ENCODE peak calls at places on chromosomes 6 and 20, in five cellular contexts. One of them, this sample, is unnamed. For H3K4me1 and H3K9me3, the result is how much of the 10 kb centered on the place peaks cover.

GRCh38 chr6:18091382-18091781 is 31.1 kb downstream of the NHLRC1 start:
- DNase-seq in suprapubic skin: no peak
- DNase-seq in transverse colon: no peak
- DNase-seq in OCI-LY7: no peak
- DNase-seq in pancreas: no peak
- DNase-seq in this sample: peak

GRCh38 chr6:408599-409102 is 17.1 kb downstream of the IRF4 start:
- DNase-seq in OCI-LY7: peak
- DNase-seq in pancreas: peak
- DNase-seq in transverse colon: no peak
- DNase-seq in suprapubic skin: no peak
- DNase-seq in this sample: peak

GRCh38 chr6:54624216-54624615 is 222.4 kb upstream of the FAM83B start:
- DNase-seq in pancreas: no peak
- DNase-seq in OCI-LY7: no peak
- DNase-seq in transverse colon: no peak
- DNase-seq in suprapubic skin: no peak
- DNase-seq in this sample: no peak

GRCh38 chr20:21125072-21125848 is 622 bp upstream of the KIZ start:
- DNase-seq in OCI-LY7: no peak
- DNase-seq in suprapubic skin: no peak
- DNase-seq in transverse colon: peak
- DNase-seq in pancreas: peak
- DNase-seq in this sample: peak

GRCh38 chr6:153090241-153090930 is 40.7 kb downstream of the RGS17 start:
- DNase-seq in OCI-LY7: no peak
- DNase-seq in suprapubic skin: no peak
- DNase-seq in transverse colon: no peak
- DNase-seq in pancreas: no peak
- DNase-seq in this sample: no peak

GRCh38 chr20:58481541-58482021 is 33.6 kb downstream of the APCDD1L start:
- DNase-seq in pancreas: no peak
- DNase-seq in OCI-LY7: peak
- DNase-seq in suprapubic skin: peak
- DNase-seq in transverse colon: peak
- DNase-seq in this sample: peak

GRCh38 chr6:126112171-126112632 is 125.9 kb downstream of the TRMT11 start:
- DNase-seq in pancreas: no peak
- DNase-seq in suprapubic skin: no peak
- DNase-seq in transverse colon: no peak
- DNase-seq in OCI-LY7: no peak
- DNase-seq in this sample: no peak

GRCh38 chr6:56040875-56041274 is 165.5 kb upstream of the BMP5 start:
- DNase-seq in OCI-LY7: no peak
- DNase-seq in pancreas: no peak
- DNase-seq in suprapubic skin: no peak
- DNase-seq in transverse colon: no peak
- DNase-seq in this sample: no peak

GRCh38 chr20:53872561-53873248 is 197.7 kb downstream of the BCAS1 start:
- DNase-seq in suprapubic skin: no peak
- DNase-seq in pancreas: no peak
- DNase-seq in transverse colon: no peak
- DNase-seq in OCI-LY7: peak
- DNase-seq in this sample: no peak

GRCh38 chr20:19096847-19097246 is 115.6 kb upstream of the SLC24A3 start:
- DNase-seq in suprapubic skin: no peak
- DNase-seq in transverse colon: no peak
- DNase-seq in OCI-LY7: no peak
- DNase-seq in pancreas: no peak
- DNase-seq in this sample: no peak

GRCh38 chr6:11598687-11599086 is 61.1 kb downstream of the TMEM170B start:
- DNase-seq in pancreas: no peak
- DNase-seq in suprapubic skin: no peak
- DNase-seq in OCI-LY7: no peak
- DNase-seq in transverse colon: no peak
- DNase-seq in this sample: no peak

GRCh38 chr20:46894971-46895905 is 595 bp downstream of the EYA2 start:
- DNase-seq in pancreas: no peak
- DNase-seq in OCI-LY7: no peak
- DNase-seq in suprapubic skin: no peak
- DNase-seq in transverse colon: peak
- DNase-seq in this sample: no peak

GRCh38 chr6:163442336-163442735 is 27.8 kb downstream of the QKI start:
- DNase-seq in transverse colon: no peak
- DNase-seq in OCI-LY7: no peak
- DNase-seq in pancreas: no peak
- DNase-seq in suprapubic skin: no peak
- DNase-seq in this sample: no peak

GRCh38 chr6:1702580-1703051 is 92.9 kb downstream of the FOXC1 start:
- DNase-seq in OCI-LY7: no peak
- DNase-seq in pancreas: no peak
- DNase-seq in transverse colon: no peak
- DNase-seq in suprapubic skin: no peak
- DNase-seq in this sample: no peak

GRCh38 chr6:113412589-113413367 is 444.4 kb upstream of the MARCKS start:
- DNase-seq in OCI-LY7: no peak
- DNase-seq in transverse colon: no peak
- DNase-seq in pancreas: no peak
- DNase-seq in suprapubic skin: no peak
- DNase-seq in this sample: no peak

GRCh38 chr6:12637960-12638641 is 78.5 kb upstream of the PHACTR1 start:
- DNase-seq in OCI-LY7: peak
- DNase-seq in transverse colon: peak
- DNase-seq in suprapubic skin: no peak
- DNase-seq in pancreas: peak
- DNase-seq in this sample: peak

GRCh38 chr6:109473120-109473519 is 9.9 kb downstream of the ZBTB24 start:
- DNase-seq in suprapubic skin: no peak
- DNase-seq in OCI-LY7: no peak
- DNase-seq in transverse colon: no peak
- DNase-seq in pancreas: no peak
- DNase-seq in this sample: no peak

GRCh38 chr6:111870054-111870750 is 3.0 kb downstream of the FYN start:
- DNase-seq in OCI-LY7: peak
- DNase-seq in pancreas: no peak
- DNase-seq in suprapubic skin: no peak
- DNase-seq in transverse colon: no peak
- DNase-seq in this sample: no peak

GRCh38 chr6:168195712-168196111 is 116.7 kb upstream of the FRMD1 start:
- DNase-seq in pancreas: no peak
- DNase-seq in transverse colon: no peak
- DNase-seq in OCI-LY7: no peak
- DNase-seq in suprapubic skin: peak
- DNase-seq in this sample: no peak

GRCh38 chr20:15220009-15220656 is 882.7 kb upstream of the FLRT3 start:
- DNase-seq in pancreas: no peak
- DNase-seq in OCI-LY7: no peak
- DNase-seq in suprapubic skin: no peak
- DNase-seq in transverse colon: no peak
- DNase-seq in this sample: no peak

GRCh38 chr6:42968126-42968701 is 7.7 kb downstream of the GNMT start:
- DNase-seq in suprapubic skin: no peak
- DNase-seq in transverse colon: no peak
- DNase-seq in pancreas: no peak
- DNase-seq in OCI-LY7: no peak
- DNase-seq in this sample: no peak

GRCh38 chr6:151475653-151476523 is 17.9 kb upstream of the CCDC170 start:
- DNase-seq in suprapubic skin: no peak
- DNase-seq in pancreas: no peak
- DNase-seq in OCI-LY7: peak
- DNase-seq in transverse colon: peak
- DNase-seq in this sample: peak

GRCh38 chr20:16302818-16303217 is 270.4 kb downstream of the KIF16B start:
- DNase-seq in transverse colon: no peak
- DNase-seq in suprapubic skin: no peak
- DNase-seq in pancreas: no peak
- DNase-seq in OCI-LY7: no peak
- DNase-seq in this sample: no peak

GRCh38 chr6:138007014-138007472 is 100.2 kb downstream of the PERP start:
- DNase-seq in pancreas: no peak
- DNase-seq in OCI-LY7: peak
- DNase-seq in suprapubic skin: no peak
- DNase-seq in transverse colon: peak
- DNase-seq in this sample: peak

GRCh38 chr20:51404297-51405060 is 138.0 kb downstream of the NFATC2 start:
- DNase-seq in OCI-LY7: peak
- DNase-seq in transverse colon: peak
- DNase-seq in suprapubic skin: no peak
- DNase-seq in pancreas: no peak
- DNase-seq in this sample: peak

GRCh38 chr20:12394786-12395185 is 477.1 kb downstream of the BTBD3 start:
- DNase-seq in suprapubic skin: no peak
- DNase-seq in transverse colon: no peak
- DNase-seq in OCI-LY7: no peak
- DNase-seq in pancreas: peak
- DNase-seq in this sample: no peak

GRCh38 chr20:21391495-21392298 is 5.6 kb downstream of the NKX2-4 start:
- DNase-seq in OCI-LY7: no peak
- DNase-seq in pancreas: no peak
- DNase-seq in transverse colon: no peak
- DNase-seq in suprapubic skin: no peak
- DNase-seq in this sample: no peak

DNA sequence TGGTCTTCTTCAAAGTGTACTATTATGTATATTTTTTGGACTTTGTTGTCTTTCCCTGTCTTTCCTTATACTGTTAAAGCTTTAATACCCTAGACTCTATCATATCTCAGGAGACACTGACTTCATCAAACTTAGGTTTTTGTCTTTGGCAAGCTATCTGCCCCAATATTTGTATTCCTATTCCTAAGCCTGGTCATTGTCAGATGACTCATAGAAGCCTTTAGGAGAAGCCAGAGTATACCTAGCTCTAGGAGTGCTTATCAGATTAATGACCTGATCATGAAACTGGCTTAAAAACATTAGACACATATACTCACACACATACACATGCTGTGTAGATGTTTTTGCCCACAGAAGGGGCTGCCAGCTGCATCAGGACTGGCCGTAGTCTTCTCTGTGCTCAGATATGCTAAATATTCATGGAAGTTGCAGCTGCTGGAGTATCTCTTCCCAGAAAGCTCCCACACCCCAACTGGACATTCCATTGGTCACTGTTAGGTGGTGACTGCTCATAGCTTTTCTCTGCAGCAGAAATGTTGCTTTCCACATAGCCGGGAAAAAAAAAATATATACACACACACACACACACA is 102.0 kb downstream of the ANKS1A start:
- DNase-seq in OCI-LY7: no peak
- DNase-seq in suprapubic skin: no peak
- DNase-seq in transverse colon: no peak
- DNase-seq in pancreas: no peak
- DNase-seq in this sample: no peak
- H3K27ac ChIP-seq in OCI-LY7: no peak
- H3K27ac ChIP-seq in suprapubic skin: no peak
- H3K27ac ChIP-seq in transverse colon: peak
- H3K27ac ChIP-seq in pancreas: no peak
- H3K27ac ChIP-seq in this sample: no peak

DNA sequence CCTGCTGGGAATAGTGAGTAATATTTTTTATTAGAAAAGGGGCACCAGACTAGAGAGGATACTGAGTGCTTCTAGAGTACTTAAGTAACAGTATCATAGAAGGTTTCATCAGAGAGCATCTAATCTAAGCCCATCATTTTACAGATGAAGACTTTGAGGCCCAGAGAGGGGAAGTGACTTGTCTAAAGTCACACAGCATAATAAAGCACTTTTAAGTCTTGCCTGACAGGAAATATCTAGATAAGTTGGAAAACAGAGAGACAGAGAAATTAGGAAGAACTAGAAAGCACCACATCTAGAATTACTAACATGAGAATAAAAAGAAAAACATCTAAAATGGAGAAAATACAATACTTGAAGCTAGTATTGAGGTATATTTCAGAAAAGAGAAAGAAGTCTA is 6.0 kb downstream of the HLA-DMA start:
- DNase-seq in pancreas: no peak
- DNase-seq in transverse colon: no peak
- DNase-seq in OCI-LY7: no peak
- DNase-seq in suprapubic skin: no peak
- DNase-seq in this sample: no peak
- H3K4me1 ChIP-seq in pancreas: under half
- H3K4me1 ChIP-seq in transverse colon: under half
- H3K4me1 ChIP-seq in OCI-LY7: half or more
- H3K4me1 ChIP-seq in suprapubic skin: under half
- H3K4me1 ChIP-seq in this sample: under half

GRCh38 chr20:56234110-56234509 is 14.4 kb upstream of the MC3R start:
- DNase-seq in OCI-LY7: no peak
- DNase-seq in transverse colon: no peak
- DNase-seq in pancreas: no peak
- DNase-seq in suprapubic skin: no peak
- DNase-seq in this sample: no peak

GRCh38 chr20:56229821-56230220 is 18.7 kb upstream of the MC3R start:
- DNase-seq in transverse colon: no peak
- DNase-seq in OCI-LY7: no peak
- DNase-seq in suprapubic skin: no peak
- DNase-seq in pancreas: no peak
- DNase-seq in this sample: no peak
- H3K9me3 ChIP-seq in transverse colon: under half
- H3K9me3 ChIP-seq in OCI-LY7: under half
- H3K9me3 ChIP-seq in suprapubic skin: under half
- H3K9me3 ChIP-seq in pancreas: under half
- H3K9me3 ChIP-seq in this sample: under half

GRCh38 chr6:45619994-45620471 is 242.3 kb upstream of the SUPT3H start:
- DNase-seq in OCI-LY7: peak
- DNase-seq in transverse colon: no peak
- DNase-seq in suprapubic skin: no peak
- DNase-seq in pancreas: no peak
- DNase-seq in this sample: no peak
- H3K27ac ChIP-seq in OCI-LY7: no peak
- H3K27ac ChIP-seq in transverse colon: no peak
- H3K27ac ChIP-seq in suprapubic skin: no peak
- H3K27ac ChIP-seq in pancreas: no peak
- H3K27ac ChIP-seq in this sample: no peak

GRCh38 chr6:3355011-3355357 is 96.2 kb downstream of the PSMG4 start:
- DNase-seq in transverse colon: no peak
- DNase-seq in OCI-LY7: no peak
- DNase-seq in suprapubic skin: no peak
- DNase-seq in pancreas: no peak
- DNase-seq in this sample: no peak
- H3K4me1 ChIP-seq in transverse colon: under half
- H3K4me1 ChIP-seq in OCI-LY7: half or more
- H3K4me1 ChIP-seq in suprapubic skin: under half
- H3K4me1 ChIP-seq in pancreas: under half
- H3K4me1 ChIP-seq in this sample: under half

GRCh38 chr20:10729785-10730184 is 56.0 kb upstream of the JAG1 start:
- DNase-seq in OCI-LY7: no peak
- DNase-seq in pancreas: no peak
- DNase-seq in transverse colon: no peak
- DNase-seq in suprapubic skin: no peak
- DNase-seq in this sample: no peak
- H3K9me3 ChIP-seq in OCI-LY7: under half
- H3K9me3 ChIP-seq in pancreas: under half
- H3K9me3 ChIP-seq in transverse colon: under half
- H3K9me3 ChIP-seq in suprapubic skin: under half
- H3K9me3 ChIP-seq in this sample: under half

DNA sequence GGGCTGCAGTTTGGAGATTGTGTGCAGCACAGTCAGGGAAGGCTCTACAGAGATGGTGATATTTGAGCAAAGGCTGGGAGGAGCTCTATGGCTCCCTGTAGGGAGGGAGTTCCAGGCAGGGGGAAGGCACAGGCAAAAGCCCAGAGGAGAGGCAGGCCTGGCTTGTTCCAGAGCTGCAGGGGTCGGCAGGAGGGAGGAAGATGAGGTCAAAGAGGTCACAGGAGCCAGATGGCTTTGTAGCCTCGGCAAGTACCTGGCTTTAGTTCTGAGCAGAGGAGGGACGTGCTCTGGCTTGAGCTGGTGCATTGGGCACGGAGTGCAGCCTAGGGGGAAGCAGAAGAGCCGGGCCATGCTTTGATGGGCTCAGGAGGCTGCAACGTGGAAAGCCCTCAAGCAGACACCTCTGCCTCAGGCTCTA is 152.4 kb downstream of the ZDHHC14 start:
- DNase-seq in suprapubic skin: no peak
- DNase-seq in transverse colon: no peak
- DNase-seq in pancreas: no peak
- DNase-seq in OCI-LY7: no peak
- DNase-seq in this sample: no peak
- H3K27ac ChIP-seq in suprapubic skin: no peak
- H3K27ac ChIP-seq in transverse colon: no peak
- H3K27ac ChIP-seq in pancreas: no peak
- H3K27ac ChIP-seq in OCI-LY7: no peak
- H3K27ac ChIP-seq in this sample: peak

This sample was measured in small intestine.